ENCODE peak calls at places on chromosomes 6 and 20, in nine cellular contexts. I, F, R, A, Y, C, N, Z and M are unnamed samples.

GRCh38 chr6:82363368-82364086 is at the start of gene TPBG:
- DNase-seq in I (peak; percentile 67), F (peak; percentile 81), R (peak; percentile 85), A (peak; percentile 24), Y (no peak), C (peak; percentile 77), N (peak; percentile 99), Z (peak; percentile 90), M (peak; percentile 38)

GRCh38 chr20:45935416-45936046 is 1.0 kb downstream of the PCIF1 start:
- DNase-seq in I (peak; percentile 33), F (no peak), R (no peak), A (no peak), Y (no peak), C (no peak), N (no peak), Z (no peak), M (no peak)

GRCh38 chr6:168125429-168126001 is 46.5 kb upstream of the FRMD1 start:
- DNase-seq in I (no peak), F (no peak), R (no peak), A (no peak), Y (no peak), C (no peak), N (no peak), Z (no peak), M (no peak)

GRCh38 chr6:35507221-35507620 is 5.5 kb downstream of the TULP1 start:
- DNase-seq in I (no peak), F (no peak), R (no peak), A (no peak), Y (no peak), C (no peak), N (no peak), Z (no peak), M (no peak)

GRCh38 chr20:39661833-39662232 is 699.7 kb downstream of the DHX35 start:
- DNase-seq in I (no peak), F (no peak), R (peak; percentile 58), A (no peak), Y (no peak), C (no peak), N (no peak), Z (peak; percentile 0), M (peak; percentile 7)

GRCh38 chr6:133549252-133549925 is 308.2 kb downstream of the EYA4 start:
- DNase-seq in I (no peak), F (peak; percentile 94), R (no peak), A (no peak), Y (no peak), C (no peak), N (no peak), Z (no peak), M (no peak)

GRCh38 chr6:36793296-36793912 is 45.8 kb downstream of the CPNE5 start:
- DNase-seq in I (no peak), F (no peak), R (no peak), A (no peak), Y (no peak), C (no peak), N (no peak), Z (no peak), M (no peak)

GRCh38 chr6:44667668-44668390 is 280.3 kb downstream of the CDC5L start:
- DNase-seq in I (peak; percentile 24), F (no peak), R (no peak), A (peak; percentile 23), Y (no peak), C (peak; percentile 76), N (no peak), Z (no peak), M (no peak)

GRCh38 chr6:155352812-155353211 is 38.5 kb upstream of the TFB1M start:
- DNase-seq in I (peak; percentile 68), F (no peak), R (peak; percentile 27), A (no peak), Y (no peak), C (no peak), N (no peak), Z (peak; percentile 81), M (no peak)

GRCh38 chr6:151239603-151240035 is at the start of gene AKAP12:
- DNase-seq in I (peak; percentile 63), F (no peak), R (no peak), A (no peak), Y (no peak), C (no peak), N (no peak), Z (peak; percentile 69), M (no peak)

GRCh38 chr20:63772781-63773520 is 33.4 kb downstream of the SLC2A4RG start:
- DNase-seq in I (no peak), F (no peak), R (peak; percentile 36), A (no peak), Y (no peak), C (no peak), N (no peak), Z (no peak), M (no peak)

GRCh38 chr6:47414517-47415167 is 62.9 kb upstream of the CD2AP start:
- DNase-seq in I (peak; percentile 38), F (no peak), R (peak; percentile 37), A (no peak), Y (no peak), C (no peak), N (no peak), Z (peak; percentile 37), M (peak; percentile 75)

GRCh38 chr6:79404677-79405076 is 132.6 kb downstream of the LCA5 start:
- DNase-seq in I (no peak), F (no peak), R (no peak), A (no peak), Y (no peak), C (no peak), N (no peak), Z (no peak), M (no peak)

GRCh38 chr6:14655201-14655988 is 537.8 kb downstream of the CD83 start:
- DNase-seq in I (peak; percentile 15), F (no peak), R (no peak), A (no peak), Y (no peak), C (no peak), N (no peak), Z (no peak), M (no peak)

GRCh38 chr6:156437084-156437879 is 339.9 kb upstream of the ARID1B start:
- DNase-seq in I (no peak), F (no peak), R (no peak), A (no peak), Y (no peak), C (no peak), N (peak; percentile 80), Z (no peak), M (no peak)

GRCh38 chr6:155404937-155405336 is 50.7 kb downstream of the NOX3 start:
- DNase-seq in I (no peak), F (no peak), R (no peak), A (no peak), Y (no peak), C (no peak), N (no peak), Z (no peak), M (no peak)

GRCh38 chr6:79869184-79869583 is 78.2 kb downstream of the ELOVL4 start:
- DNase-seq in I (no peak), F (no peak), R (no peak), A (no peak), Y (no peak), C (no peak), N (no peak), Z (no peak), M (no peak)

GRCh38 chr6:113644861-113645575 is 212.1 kb upstream of the MARCKS start:
- DNase-seq in I (peak; percentile 88), F (no peak), R (peak; percentile 93), A (no peak), Y (no peak), C (no peak), N (no peak), Z (peak; percentile 97), M (no peak)

GRCh38 chr20:50270569-50270968 is 79.9 kb downstream of the CEBPB start:
- DNase-seq in I (no peak), F (no peak), R (no peak), A (no peak), Y (no peak), C (no peak), N (no peak), Z (no peak), M (no peak)